ENCODE peak calls at places on chromosomes 16 and 17, in ten cellular contexts. One of them, this sample, is unnamed.

GRCh38 chr16:4859190-4859899 is 12.1 kb downstream of the UBN1 start:
- DNase-seq in CD8-positive, alpha-beta memory T cell: no peak
- DNase-seq in body of pancreas: no peak
- DNase-seq in GM12891: no peak
- DNase-seq in left kidney: no peak
- DNase-seq in left ventricle myocardium inferior: no peak
- DNase-seq in HFFc6: no peak
- DNase-seq in stimulated activated CD8-positive, alpha-beta memory T cell treated with anti-CD3 and anti-CD28 coated beads, Interleukin-12 subunit alpha, Interleukin-12 subunit beta, amount 100 ng/mL, for 4 hours: no peak
- DNase-seq in upper lobe of right lung: no peak
- DNase-seq in brain microvascular endothelial cell: peak
- DNase-seq in this sample: no peak

GRCh38 chr17:44787271-44787940 is 28.6 kb downstream of the ADAM11 start:
- DNase-seq in CD8-positive, alpha-beta memory T cell: no peak
- DNase-seq in body of pancreas: no peak
- DNase-seq in GM12891: no peak
- DNase-seq in left kidney: no peak
- DNase-seq in left ventricle myocardium inferior: no peak
- DNase-seq in HFFc6: no peak
- DNase-seq in stimulated activated CD8-positive, alpha-beta memory T cell treated with anti-CD3 and anti-CD28 coated beads, Interleukin-12 subunit alpha, Interleukin-12 subunit beta, amount 100 ng/mL, for 4 hours: no peak
- DNase-seq in upper lobe of right lung: peak
- DNase-seq in brain microvascular endothelial cell: no peak
- DNase-seq in this sample: no peak

GRCh38 chr16:86768999-86769398 is 190.7 kb downstream of the FOXL1 start:
- DNase-seq in CD8-positive, alpha-beta memory T cell: no peak
- DNase-seq in body of pancreas: peak
- DNase-seq in GM12891: no peak
- DNase-seq in left kidney: no peak
- DNase-seq in left ventricle myocardium inferior: no peak
- DNase-seq in HFFc6: no peak
- DNase-seq in stimulated activated CD8-positive, alpha-beta memory T cell treated with anti-CD3 and anti-CD28 coated beads, Interleukin-12 subunit alpha, Interleukin-12 subunit beta, amount 100 ng/mL, for 4 hours: no peak
- DNase-seq in upper lobe of right lung: no peak
- DNase-seq in brain microvascular endothelial cell: peak
- DNase-seq in this sample: no peak

GRCh38 chr17:39231587-39232551 is 6.1 kb upstream of the STAC2 start:
- DNase-seq in CD8-positive, alpha-beta memory T cell: peak
- DNase-seq in body of pancreas: peak
- DNase-seq in GM12891: peak
- DNase-seq in left kidney: peak
- DNase-seq in left ventricle myocardium inferior: peak
- DNase-seq in HFFc6: peak
- DNase-seq in stimulated activated CD8-positive, alpha-beta memory T cell treated with anti-CD3 and anti-CD28 coated beads, Interleukin-12 subunit alpha, Interleukin-12 subunit beta, amount 100 ng/mL, for 4 hours: peak
- DNase-seq in upper lobe of right lung: peak
- DNase-seq in brain microvascular endothelial cell: peak
- DNase-seq in this sample: peak

GRCh38 chr17:79023886-79024771 is at the start of gene C1QTNF1:
- DNase-seq in CD8-positive, alpha-beta memory T cell: peak
- DNase-seq in body of pancreas: peak
- DNase-seq in GM12891: peak
- DNase-seq in left kidney: peak
- DNase-seq in left ventricle myocardium inferior: peak
- DNase-seq in HFFc6: no peak
- DNase-seq in stimulated activated CD8-positive, alpha-beta memory T cell treated with anti-CD3 and anti-CD28 coated beads, Interleukin-12 subunit alpha, Interleukin-12 subunit beta, amount 100 ng/mL, for 4 hours: no peak
- DNase-seq in upper lobe of right lung: peak
- DNase-seq in brain microvascular endothelial cell: no peak
- DNase-seq in this sample: no peak

GRCh38 chr17:36980281-36980761 is 31.6 kb downstream of the AATF start:
- DNase-seq in CD8-positive, alpha-beta memory T cell: no peak
- DNase-seq in body of pancreas: no peak
- DNase-seq in GM12891: no peak
- DNase-seq in left kidney: peak
- DNase-seq in left ventricle myocardium inferior: no peak
- DNase-seq in HFFc6: no peak
- DNase-seq in stimulated activated CD8-positive, alpha-beta memory T cell treated with anti-CD3 and anti-CD28 coated beads, Interleukin-12 subunit alpha, Interleukin-12 subunit beta, amount 100 ng/mL, for 4 hours: no peak
- DNase-seq in upper lobe of right lung: no peak
- DNase-seq in brain microvascular endothelial cell: peak
- DNase-seq in this sample: no peak

GRCh38 chr16:3842994-3843393 is 37.5 kb downstream of the CREBBP start:
- DNase-seq in CD8-positive, alpha-beta memory T cell: no peak
- DNase-seq in body of pancreas: no peak
- DNase-seq in GM12891: no peak
- DNase-seq in left kidney: no peak
- DNase-seq in left ventricle myocardium inferior: peak
- DNase-seq in HFFc6: no peak
- DNase-seq in stimulated activated CD8-positive, alpha-beta memory T cell treated with anti-CD3 and anti-CD28 coated beads, Interleukin-12 subunit alpha, Interleukin-12 subunit beta, amount 100 ng/mL, for 4 hours: no peak
- DNase-seq in upper lobe of right lung: no peak
- DNase-seq in brain microvascular endothelial cell: no peak
- DNase-seq in this sample: no peak

GRCh38 chr16:57140866-57141668 is 44.8 kb downstream of the PSME3IP1 start:
- DNase-seq in CD8-positive, alpha-beta memory T cell: no peak
- DNase-seq in body of pancreas: no peak
- DNase-seq in GM12891: no peak
- DNase-seq in left kidney: no peak
- DNase-seq in left ventricle myocardium inferior: no peak
- DNase-seq in HFFc6: no peak
- DNase-seq in stimulated activated CD8-positive, alpha-beta memory T cell treated with anti-CD3 and anti-CD28 coated beads, Interleukin-12 subunit alpha, Interleukin-12 subunit beta, amount 100 ng/mL, for 4 hours: no peak
- DNase-seq in upper lobe of right lung: peak
- DNase-seq in brain microvascular endothelial cell: no peak
- DNase-seq in this sample: no peak

GRCh38 chr17:57067162-57067561 is 17.9 kb upstream of the AKAP1 start:
- DNase-seq in CD8-positive, alpha-beta memory T cell: no peak
- DNase-seq in body of pancreas: no peak
- DNase-seq in GM12891: no peak
- DNase-seq in left kidney: no peak
- DNase-seq in left ventricle myocardium inferior: no peak
- DNase-seq in HFFc6: no peak
- DNase-seq in stimulated activated CD8-positive, alpha-beta memory T cell treated with anti-CD3 and anti-CD28 coated beads, Interleukin-12 subunit alpha, Interleukin-12 subunit beta, amount 100 ng/mL, for 4 hours: no peak
- DNase-seq in upper lobe of right lung: no peak
- DNase-seq in brain microvascular endothelial cell: no peak
- DNase-seq in this sample: no peak

GRCh38 chr16:74829637-74830036 is 55.0 kb upstream of the FA2H start:
- DNase-seq in CD8-positive, alpha-beta memory T cell: no peak
- DNase-seq in body of pancreas: no peak
- DNase-seq in GM12891: no peak
- DNase-seq in left kidney: no peak
- DNase-seq in left ventricle myocardium inferior: no peak
- DNase-seq in HFFc6: no peak
- DNase-seq in stimulated activated CD8-positive, alpha-beta memory T cell treated with anti-CD3 and anti-CD28 coated beads, Interleukin-12 subunit alpha, Interleukin-12 subunit beta, amount 100 ng/mL, for 4 hours: no peak
- DNase-seq in upper lobe of right lung: no peak
- DNase-seq in brain microvascular endothelial cell: no peak
- DNase-seq in this sample: no peak

GRCh38 chr17:50608700-50609375 is 25.8 kb upstream of the ABCC3 start:
- DNase-seq in CD8-positive, alpha-beta memory T cell: no peak
- DNase-seq in body of pancreas: no peak
- DNase-seq in GM12891: no peak
- DNase-seq in left kidney: peak
- DNase-seq in left ventricle myocardium inferior: no peak
- DNase-seq in HFFc6: no peak
- DNase-seq in stimulated activated CD8-positive, alpha-beta memory T cell treated with anti-CD3 and anti-CD28 coated beads, Interleukin-12 subunit alpha, Interleukin-12 subunit beta, amount 100 ng/mL, for 4 hours: no peak
- DNase-seq in upper lobe of right lung: no peak
- DNase-seq in brain microvascular endothelial cell: no peak
- DNase-seq in this sample: no peak

GRCh38 chr17:15912416-15912955 is 32.4 kb upstream of the ADORA2B start:
- DNase-seq in CD8-positive, alpha-beta memory T cell: no peak
- DNase-seq in body of pancreas: no peak
- DNase-seq in GM12891: no peak
- DNase-seq in left kidney: no peak
- DNase-seq in left ventricle myocardium inferior: no peak
- DNase-seq in HFFc6: no peak
- DNase-seq in stimulated activated CD8-positive, alpha-beta memory T cell treated with anti-CD3 and anti-CD28 coated beads, Interleukin-12 subunit alpha, Interleukin-12 subunit beta, amount 100 ng/mL, for 4 hours: no peak
- DNase-seq in upper lobe of right lung: no peak
- DNase-seq in brain microvascular endothelial cell: no peak
- DNase-seq in this sample: no peak

This sample was measured in T-helper 22 cell.